ENCODE peak calls at places on chromosomes 5 and 9, in four cellular contexts. H is progenitor cell of endocrine pancreas, J is GM20000, A is transverse colon. B is an unnamed sample.

GRCh38 chr5:53313131-53313530 is 167.3 kb upstream of the FST start:
- DNase-seq in A (no peak), J (no peak), H (no peak), B (no peak)

GRCh38 chr5:169801324-169801777 is 164.3 kb downstream of the DOCK2 start:
- DNase-seq in J (no peak), H (no peak), A (no peak), B (no peak)

GRCh38 chr9:95077053-95077765 is 240.3 kb downstream of the FANCC start:
- DNase-seq in J (no peak), A (no peak), H (no peak), B (no peak)

GRCh38 chr5:126543660-126544059 is 51.4 kb downstream of the ALDH7A1 start:
- DNase-seq in J (no peak), A (peak), H (no peak), B (no peak)

GRCh38 chr9:95821999-95822398 is 53.5 kb upstream of the ERCC6L2 start:
- DNase-seq in H (no peak), A (no peak), J (no peak), B (no peak)

GRCh38 chr9:113616116-113616515 is 152.6 kb downstream of the RGS3 start:
- DNase-seq in J (no peak), H (no peak), A (no peak), B (no peak)

GRCh38 chr5:23042231-23042630 is 189.1 kb upstream of the CDH12 start:
- DNase-seq in H (no peak), A (no peak), J (no peak), B (no peak)

GRCh38 chr9:90905079-90905478 is 103.5 kb downstream of the SYK start:
- DNase-seq in J (no peak), H (no peak), A (no peak), B (no peak)

GRCh38 chr5:55223219-55223987 is 3.7 kb downstream of the MCIDAS start:
- DNase-seq in J (peak), H (peak), A (no peak), B (peak)

GRCh38 chr9:137221477-137222111 is 446 bp downstream of the RNF208 start:
- DNase-seq in H (peak), A (no peak), J (peak), B (peak)

GRCh38 chr9:34983209-34983608 is 6.3 kb upstream of the DNAJB5 start:
- DNase-seq in J (peak), H (no peak), A (no peak), B (no peak)

GRCh38 chr5:178324481-178325310 is 92.1 kb upstream of the PHYKPL start:
- DNase-seq in J (peak), A (no peak), H (no peak), B (no peak)

GRCh38 chr5:172541119-172541763 is 86.9 kb upstream of the SH3PXD2B start:
- DNase-seq in J (no peak), A (no peak), H (peak), B (no peak)

GRCh38 chr5:116441223-116441622 is 133.4 kb downstream of the SEMA6A start:
- DNase-seq in A (no peak), H (no peak), J (no peak), B (no peak)

GRCh38 chr5:73607228-73607627 is 18.8 kb upstream of the ARHGEF28 start:
- DNase-seq in H (no peak), A (no peak), J (no peak), B (no peak)

GRCh38 chr9:136403538-136403914 is 3.6 kb upstream of the SNAPC4 start:
- DNase-seq in A (no peak), J (peak), H (no peak), B (no peak)

GRCh38 chr9:13529321-13530104 is 250.0 kb upstream of the MPDZ start:
- DNase-seq in J (no peak), H (no peak), A (no peak), B (no peak)

GRCh38 chr9:128747233-128747632 is 23.3 kb upstream of the ZDHHC12 start:
- DNase-seq in A (no peak), J (no peak), H (no peak), B (no peak)

GRCh38 chr9:77495834-77496671 is 152.1 kb downstream of the GNA14 start:
- DNase-seq in A (no peak), H (no peak), J (no peak), B (no peak)

GRCh38 chr5:36944607-36945225 is 68.1 kb downstream of the NIPBL start:
- DNase-seq in A (no peak), J (peak), H (no peak), B (no peak)

GRCh38 chr5:52985306-52985705 is 3.8 kb upstream of the ITGA2 start:
- DNase-seq in H (no peak), A (no peak), J (no peak), B (no peak)

GRCh38 chr9:84107081-84107480 is 126.5 kb downstream of the RMI1 start:
- DNase-seq in A (no peak), H (no peak), J (no peak), B (no peak)

GRCh38 chr5:44603496-44604272 is 205.1 kb upstream of the MRPS30 start:
- DNase-seq in J (no peak), A (no peak), H (no peak), B (peak)

GRCh38 chr5:172420215-172420934 is 34.0 kb downstream of the SH3PXD2B start:
- DNase-seq in J (peak), H (no peak), A (peak), B (no peak)

GRCh38 chr5:88829053-88829452 is 53.9 kb downstream of the MEF2C start:
- DNase-seq in J (no peak), H (no peak), A (no peak), B (no peak)

GRCh38 chr9:94577036-94577435 is 16.6 kb downstream of the FBP2 start:
- DNase-seq in A (no peak), J (no peak), H (no peak), B (no peak)

GRCh38 chr5:121870489-121870888 is 18.8 kb downstream of the FTMT start:
- DNase-seq in A (no peak), H (no peak), J (no peak), B (no peak)

GRCh38 chr5:92353107-92354030 is 970.3 kb upstream of the ARRDC3 start:
- DNase-seq in A (no peak), J (no peak), H (no peak), B (no peak)

GRCh38 chr9:37617837-37618236 is 25.4 kb upstream of the TOMM5 start:
- DNase-seq in A (no peak), H (no peak), J (no peak), B (no peak)

GRCh38 chr9:19967567-19968459 is 179.0 kb upstream of the SLC24A2 start:
- DNase-seq in H (no peak), A (no peak), J (no peak), B (no peak)
- TF ChIP-seq CTCF in H (no peak), A (no peak), J (no peak), B (no peak)

DNA sequence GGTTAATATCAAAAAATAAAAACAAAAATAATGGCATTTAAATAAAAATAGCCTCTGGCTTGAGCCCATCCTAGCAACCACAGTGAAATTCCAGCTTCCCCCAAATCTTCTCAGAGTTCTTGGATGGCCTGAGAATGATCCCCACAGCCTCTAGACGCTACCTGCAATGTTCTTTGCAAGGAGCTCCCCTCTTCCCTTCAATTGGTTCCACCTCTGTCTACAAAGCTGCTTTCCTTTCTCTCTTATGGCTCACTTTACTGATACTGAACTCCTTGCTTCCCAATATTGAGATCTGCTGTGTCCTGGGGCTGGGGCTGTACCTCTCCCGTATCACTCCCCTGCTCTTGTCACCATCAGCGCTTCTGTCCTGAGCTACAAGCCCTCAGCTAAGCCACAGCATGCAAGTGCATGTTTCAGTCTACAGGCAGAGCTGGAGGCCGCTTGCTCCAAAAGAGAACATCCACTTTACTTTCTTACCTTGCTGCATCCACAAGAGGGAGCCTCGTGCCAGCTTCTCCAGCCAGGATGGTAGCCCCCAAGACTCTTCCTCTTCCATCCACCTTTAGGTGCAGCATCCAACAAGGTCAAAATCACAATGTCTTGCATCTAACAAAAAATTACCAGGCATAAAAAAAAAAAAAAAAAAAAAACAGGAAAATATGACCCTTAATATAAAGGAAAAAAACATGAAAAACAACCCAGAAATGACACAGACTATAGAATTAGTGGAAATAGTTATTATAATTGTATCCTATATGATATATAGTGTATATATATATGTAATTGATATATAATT is 57.4 kb upstream of the PRSS3 start:
- DNase-seq in A (peak), H (no peak), J (peak), B (peak)
- TF ChIP-seq CTCF in A (peak), H (peak), J (peak), B (peak)

GRCh38 chr5:9166202-9167147 is 379.4 kb downstream of the SEMA5A start:
- DNase-seq in J (no peak), A (no peak), H (no peak), B (no peak)
- TF ChIP-seq CTCF in J (no peak), A (no peak), H (no peak), B (no peak)

GRCh38 chr5:105877592-105877991 is 1793.1 kb downstream of the EFNA5 start:
- DNase-seq in J (no peak), H (no peak), A (no peak), B (no peak)
- TF ChIP-seq CTCF in J (no peak), H (peak), A (no peak), B (no peak)

DNA sequence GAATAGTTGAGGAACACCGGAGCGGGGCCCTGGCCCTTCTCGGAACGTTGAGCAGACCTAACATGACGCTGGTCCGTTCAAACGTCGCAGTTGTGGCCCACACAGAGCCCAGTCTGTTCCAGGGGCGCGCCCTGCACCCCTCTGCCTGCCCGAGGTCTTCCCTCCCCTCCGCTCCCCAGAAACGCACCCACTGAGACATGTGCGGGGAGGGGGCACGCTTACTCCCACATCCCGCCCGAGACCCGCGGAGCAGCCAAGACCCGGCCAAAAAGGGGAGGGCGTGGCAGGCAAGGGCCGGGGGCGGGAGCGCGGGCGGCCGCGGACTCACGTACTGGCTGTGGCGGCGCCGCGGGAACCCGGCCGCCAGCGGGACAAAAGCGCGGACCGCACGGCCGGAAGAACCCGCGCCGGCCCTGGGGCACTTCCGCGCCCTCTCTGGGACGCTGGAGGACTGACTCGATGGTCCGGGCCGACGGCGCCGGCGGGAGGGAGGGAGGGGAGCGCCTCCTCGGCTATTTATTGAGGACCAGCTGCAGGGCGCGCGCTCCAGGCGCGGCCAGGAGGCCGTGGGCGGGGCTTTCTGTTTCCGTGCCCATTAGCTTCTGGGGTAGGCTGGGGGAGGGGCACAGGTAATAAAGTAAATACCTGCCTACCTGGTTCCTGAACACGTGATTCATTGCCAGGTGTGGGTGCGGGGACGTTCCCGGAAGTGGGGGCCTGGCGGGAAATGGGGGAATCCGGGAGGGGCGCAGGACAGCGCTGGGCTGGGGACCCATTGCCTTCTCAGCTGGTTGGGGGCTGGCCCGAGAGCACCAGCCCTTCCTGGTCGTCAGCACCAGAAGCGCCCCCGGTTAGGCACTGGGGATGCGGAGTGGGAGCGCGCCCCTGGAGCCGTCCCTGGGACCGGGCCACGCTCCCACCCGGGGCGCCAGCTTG is at the start of gene ZFP62:
- DNase-seq in J (peak), A (peak), H (peak), B (peak)
- TF ChIP-seq CTCF in J (no peak), A (no peak), H (no peak), B (no peak)

GRCh38 chr5:155260798-155261197 is 247.2 kb downstream of the KIF4B start:
- DNase-seq in H (no peak), J (no peak), A (no peak), B (no peak)
- TF ChIP-seq CTCF in H (peak), J (no peak), A (no peak), B (no peak)

GRCh38 chr5:176365663-176366574 is 632 bp downstream of the ARL10 start:
- DNase-seq in H (peak), J (peak), A (peak), B (peak)

GRCh38 chr5:176362098-176362442 is 506 bp upstream of the KIAA1191 start:
- DNase-seq in J (no peak), H (no peak), A (no peak), B (no peak)

GRCh38 chr5:176361437-176362097 is at the start of gene KIAA1191:
- DNase-seq in H (peak), J (peak), A (peak), B (peak)

GRCh38 chr5:176366575-176366894 is 1.2 kb downstream of the ARL10 start:
- DNase-seq in A (no peak), J (no peak), H (no peak), B (no peak)

GRCh38 chr5:176364765-176365662 is at the start of gene ARL10:
- DNase-seq in H (no peak), J (peak), A (peak), B (peak)
- TF ChIP-seq CTCF in H (no peak), J (no peak), A (no peak), B (no peak)

GRCh38 chr9:8856686-8857329 is 1057.2 kb upstream of the DMAC1 start:
- DNase-seq in J (peak), A (peak), H (no peak), B (no peak)

GRCh38 chr9:8852301-8852864 is 1052.8 kb upstream of the DMAC1 start:
- DNase-seq in A (no peak), J (no peak), H (no peak), B (no peak)

GRCh38 chr9:8857330-8858249 is 1058.0 kb upstream of the DMAC1 start:
- DNase-seq in A (peak), H (peak), J (peak), B (peak)

GRCh38 chr9:8858250-8859161 is 1058.9 kb upstream of the DMAC1 start:
- DNase-seq in H (no peak), A (peak), J (no peak), B (peak)

GRCh38 chr9:8855046-8855445 is 1055.5 kb upstream of the DMAC1 start:
- DNase-seq in H (no peak), A (no peak), J (no peak), B (no peak)
- TF ChIP-seq CTCF in H (peak), A (peak), J (no peak), B (peak)

DNA sequence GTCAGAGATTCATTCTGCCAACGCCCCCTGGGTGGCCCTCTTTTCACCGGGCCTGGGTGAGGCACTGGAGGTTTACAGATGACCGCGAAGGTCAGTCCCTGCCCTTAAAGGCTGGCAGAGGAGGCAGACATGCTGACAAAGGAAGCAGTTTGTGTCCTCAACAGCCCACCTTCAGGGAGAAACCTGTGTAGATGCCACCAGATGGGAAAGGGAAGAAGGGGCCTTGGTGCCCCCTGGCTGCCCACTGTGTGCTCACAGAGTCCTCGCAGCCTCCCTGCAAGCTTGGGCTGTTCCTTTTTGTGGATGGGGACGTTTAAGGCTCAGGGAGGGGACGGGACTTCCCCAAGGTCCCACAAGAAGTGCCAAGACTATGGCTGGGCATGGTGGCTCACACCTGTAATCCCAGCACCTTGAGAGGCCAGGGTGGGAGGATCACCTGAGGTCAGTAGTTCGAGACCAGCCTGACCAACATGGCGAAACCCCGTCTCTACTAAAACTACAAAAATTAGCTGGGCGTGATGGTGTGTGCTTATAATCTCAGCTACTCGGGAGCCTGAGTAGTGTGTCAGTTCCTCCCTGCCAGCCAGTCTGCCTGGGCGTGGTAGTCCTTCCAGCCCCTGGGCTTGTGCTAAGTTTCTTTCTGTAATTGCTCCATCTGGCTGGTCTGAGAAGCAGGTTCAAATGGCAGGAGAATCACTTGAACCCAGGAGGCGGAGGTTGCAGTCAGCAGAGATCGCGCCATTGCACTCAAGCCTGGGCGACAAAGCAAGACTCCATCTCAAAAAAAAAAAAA is 36.2 kb downstream of the NEK6 start:
- DNase-seq in H (no peak), J (no peak), A (no peak), B (no peak)
- TF ChIP-seq CTCF in H (no peak), J (no peak), A (no peak), B (no peak)